ENCODE peak calls at places on chromosomes 6 and 20, in four cellular contexts. Q, F, O and M are unnamed samples.

GRCh38 chr20:61556116-61556515 is 304.1 kb downstream of the CDH4 start:
- DNase-seq in Q (peak), F (peak), O (no peak), M (peak)

GRCh38 chr20:15759546-15760216 is 813.6 kb downstream of the KIF16B start:
- DNase-seq in Q (peak), F (no peak), O (no peak), M (no peak)

GRCh38 chr6:131258010-131258652 is 122.9 kb downstream of the AKAP7 start:
- DNase-seq in Q (peak), F (no peak), O (no peak), M (peak)

GRCh38 chr20:2761885-2762284 is 38.5 kb downstream of the CPXM1 start:
- DNase-seq in Q (no peak), F (no peak), O (no peak), M (no peak)

GRCh38 chr20:44247676-44248419 is 740 bp downstream of the GDAP1L1 start:
- DNase-seq in Q (peak), F (peak), O (no peak), M (peak)

GRCh38 chr20:25643735-25644134 is 19.9 kb upstream of the NANP start:
- DNase-seq in Q (no peak), F (no peak), O (no peak), M (no peak)

GRCh38 chr6:1911476-1911875 is 301.8 kb downstream of the FOXC1 start:
- DNase-seq in Q (no peak), F (no peak), O (no peak), M (no peak)

GRCh38 chr6:116316772-116317467 is 37.2 kb upstream of the TSPYL1 start:
- DNase-seq in Q (no peak), F (no peak), O (no peak), M (no peak)

GRCh38 chr6:169899481-169900145 is 148.2 kb downstream of the ERMARD start:
- DNase-seq in Q (no peak), F (no peak), O (no peak), M (no peak)

GRCh38 chr6:37517411-37517812 is 17.7 kb upstream of the CCDC167 start:
- DNase-seq in Q (no peak), F (no peak), O (no peak), M (no peak)

GRCh38 chr6:106628658-106629102 is 618 bp downstream of the RTN4IP1 start:
- DNase-seq in Q (no peak), F (peak), O (no peak), M (no peak)

GRCh38 chr6:75735491-75736186 is 13.4 kb upstream of the MYO6 start:
- DNase-seq in Q (peak), F (peak), O (no peak), M (no peak)

GRCh38 chr6:113122060-113122459 is 735.1 kb upstream of the MARCKS start:
- DNase-seq in Q (peak), F (peak), O (no peak), M (peak)

GRCh38 chr20:37342231-37343177 is 3.4 kb upstream of the SRC start:
- DNase-seq in Q (peak), F (no peak), O (no peak), M (no peak)

GRCh38 chr6:135212935-135213334 is 31.8 kb downstream of the MYB start:
- DNase-seq in Q (no peak), F (peak), O (no peak), M (peak)

GRCh38 chr6:128508588-128509296 is 11.7 kb downstream of the PTPRK start:
- DNase-seq in Q (peak), F (peak), O (no peak), M (peak)

GRCh38 chr20:3580412-3580811 is 82.8 kb downstream of the GFRA4 start:
- DNase-seq in Q (no peak), F (no peak), O (no peak), M (no peak)

GRCh38 chr20:9301129-9302072 is 213.0 kb upstream of the LAMP5 start:
- DNase-seq in Q (peak), F (peak), O (no peak), M (peak)

GRCh38 chr6:102417368-102417767 is 1023.9 kb downstream of the GRIK2 start:
- DNase-seq in Q (no peak), F (no peak), O (no peak), M (no peak)

GRCh38 chr6:131652472-131652871 is 15.4 kb downstream of the ENPP3 start:
- DNase-seq in Q (no peak), F (peak), O (no peak), M (peak)

GRCh38 chr20:17531537-17532025 is 402 bp upstream of the BFSP1 start:
- DNase-seq in Q (no peak), F (no peak), O (no peak), M (no peak)

GRCh38 chr6:170039156-170040114 is 251.4 kb downstream of the DLL1 start:
- DNase-seq in Q (no peak), F (no peak), O (peak), M (no peak)

GRCh38 chr20:40868568-40869223 is 159.9 kb upstream of the TOP1 start:
- DNase-seq in Q (no peak), F (peak), O (no peak), M (no peak)